ENCODE peak calls at places on chromosomes 7 and 10, in nine cellular contexts. G is stomach, Y is esophagus squamous epithelium, U is GM12878, K is thyroid gland, H is lower leg skin, V is breast epithelium, X is right lobe of liver, W is suprapubic skin. E is an unnamed sample.

GRCh38 chr10:113088194-113088593 is 138.1 kb downstream of the TCF7L2 start:
- DNase-seq in G (no peak), Y (no peak), U (no peak), K (no peak), H (no peak), V (no peak), X (no peak), W (no peak), E (no peak)

GRCh38 chr7:97008275-97008917 is 3.0 kb downstream of the DLX6 start:
- DNase-seq in G (no peak), Y (no peak), U (no peak), K (no peak), H (no peak), V (no peak), X (no peak), W (no peak), E (no peak)

GRCh38 chr7:25512051-25512450 is 283.8 kb upstream of the NPVF start:
- DNase-seq in G (no peak), Y (no peak), U (no peak), K (no peak), H (no peak), V (no peak), X (no peak), W (no peak), E (no peak)

GRCh38 chr7:90723233-90723632 is 127.1 kb downstream of the CDK14 start:
- DNase-seq in G (no peak), Y (no peak), U (no peak), K (no peak), H (no peak), V (no peak), X (no peak), W (no peak), E (no peak)

GRCh38 chr10:118721005-118721876 is 33.5 kb downstream of the CACUL1 start:
- DNase-seq in G (peak), Y (no peak), U (no peak), K (peak), H (peak), V (no peak), X (no peak), W (no peak), E (peak)

GRCh38 chr10:94851263-94851662 is 87.2 kb upstream of the CYP2C9 start:
- DNase-seq in G (no peak), Y (no peak), U (no peak), K (no peak), H (no peak), V (no peak), X (no peak), W (no peak), E (no peak)

GRCh38 chr10:70430489-70431445 is 10.7 kb downstream of the NODAL start:
- DNase-seq in G (peak), Y (no peak), U (no peak), K (peak), H (peak), V (no peak), X (peak), W (peak), E (peak)

GRCh38 chr10:26556756-26557640 is 118.9 kb downstream of the APBB1IP start:
- DNase-seq in G (no peak), Y (no peak), U (no peak), K (peak), H (no peak), V (no peak), X (no peak), W (no peak), E (peak)

GRCh38 chr10:131065673-131066331 is 245.7 kb downstream of the TCERG1L start:
- DNase-seq in G (no peak), Y (no peak), U (no peak), K (no peak), H (no peak), V (peak), X (no peak), W (no peak), E (no peak)

GRCh38 chr10:13721486-13721885 is 134.7 kb downstream of the PRPF18 start:
- DNase-seq in G (no peak), Y (no peak), U (no peak), K (no peak), H (no peak), V (no peak), X (no peak), W (no peak), E (no peak)

GRCh38 chr7:143362126-143362961 is at the start of gene FAM131B:
- DNase-seq in G (no peak), Y (no peak), U (no peak), K (no peak), H (no peak), V (no peak), X (no peak), W (no peak), E (no peak)

GRCh38 chr7:151400626-151401315 is 9.1 kb downstream of the WDR86 start:
- DNase-seq in G (no peak), Y (no peak), U (peak), K (no peak), H (no peak), V (no peak), X (peak), W (peak), E (no peak)

DNA sequence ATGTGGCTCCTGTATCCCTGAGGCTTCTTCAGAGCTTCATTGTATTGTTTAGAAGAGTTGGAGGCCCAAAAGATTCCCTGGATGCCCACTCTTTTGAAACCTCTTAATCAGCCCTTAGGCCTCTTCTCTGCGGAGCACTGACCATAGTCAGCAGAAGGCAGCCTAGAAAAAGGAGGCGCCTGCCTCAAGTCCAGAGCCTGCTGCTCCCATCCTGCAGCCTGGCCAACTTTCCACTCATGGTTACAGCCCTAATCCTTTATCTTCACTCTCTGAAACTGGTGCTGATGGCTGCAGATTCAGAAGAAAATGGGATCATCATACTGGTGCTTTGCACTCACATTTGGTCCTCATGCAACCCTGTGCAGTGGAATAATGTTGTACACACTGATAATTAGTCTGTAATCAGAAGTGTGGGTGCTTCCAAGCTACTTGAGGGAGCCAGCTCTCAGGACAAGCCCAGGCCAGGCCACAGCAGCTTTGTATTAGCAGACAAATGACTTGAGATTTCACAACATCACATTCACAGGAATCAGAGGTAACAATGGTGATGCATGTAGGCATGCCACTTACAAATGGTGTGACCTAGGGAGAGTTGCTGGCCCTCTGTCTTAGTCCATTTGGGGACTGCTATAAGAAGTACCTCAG is 272.9 kb downstream of the GALNT17 start:
- DNase-seq in G (no peak), Y (no peak), U (no peak), K (no peak), H (no peak), V (no peak), X (no peak), W (no peak), E (no peak)
- TF ChIP-seq POLR2A in G (no peak), Y (no peak), U (no peak), K (no peak), H (no peak), V (no peak), X (no peak), W (no peak), E (no peak)

GRCh38 chr7:7642081-7642480 is 1.5 kb downstream of the UMAD1 start:
- DNase-seq in G (peak), Y (no peak), U (no peak), K (no peak), H (no peak), V (no peak), X (no peak), W (no peak), E (peak)
- H3K4me3 ChIP-seq in G (peak), Y (no peak), U (peak), K (no peak), H (no peak), V (no peak), X (no peak), W (peak), E (no peak)

DNA sequence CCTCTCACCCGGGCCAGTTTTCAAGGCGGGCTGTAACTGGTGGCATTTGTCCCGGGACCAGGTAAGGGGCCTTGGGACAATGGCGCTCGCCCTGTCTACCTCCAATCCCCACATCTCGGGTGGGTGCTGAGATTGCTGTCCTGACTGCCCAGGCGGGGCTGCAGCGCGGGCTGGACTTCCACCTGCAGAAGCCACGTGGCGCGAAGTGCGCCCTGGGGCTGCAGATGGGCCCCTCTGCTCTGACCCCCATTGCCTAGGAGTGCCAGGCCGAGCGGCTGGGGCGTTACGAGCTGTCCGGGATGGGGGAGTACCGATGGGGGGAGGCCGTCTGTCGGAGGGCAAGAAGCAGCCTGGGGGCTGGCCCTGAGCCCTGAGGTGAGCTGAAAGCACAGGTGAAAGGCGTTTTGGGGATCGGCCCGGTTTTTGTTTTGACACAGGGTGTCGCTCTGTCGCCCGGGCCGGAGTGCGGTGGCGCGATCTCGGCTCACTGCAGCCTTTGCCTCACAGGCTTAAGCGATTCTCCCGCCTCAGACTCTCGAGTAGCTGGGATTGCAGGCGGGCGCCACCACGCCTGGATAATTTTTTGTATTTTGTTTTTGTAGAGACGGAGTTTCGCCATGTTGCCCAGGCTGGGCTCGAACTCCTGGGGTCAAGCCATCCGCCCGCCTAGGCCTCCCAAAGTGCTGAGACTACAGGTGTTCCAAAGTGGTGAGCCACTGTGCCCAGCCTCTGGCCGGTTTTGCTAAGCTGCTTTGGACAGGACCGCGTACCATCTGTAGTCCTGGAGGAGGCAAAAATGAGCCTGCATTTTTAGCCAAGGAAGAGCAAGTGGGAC is at the start of gene SFXN2:
- DNase-seq in G (peak), Y (no peak), U (no peak), K (peak), H (no peak), V (peak), X (peak), W (peak), E (peak)
- TF ChIP-seq POLR2A in G (no peak), Y (no peak), U (peak), K (peak), H (no peak), V (no peak), X (peak), W (no peak), E (peak)

GRCh38 chr10:47297796-47298540 is 2.0 kb upstream of the GDF10 start:
- DNase-seq in G (no peak), Y (no peak), U (no peak), K (peak), H (no peak), V (no peak), X (no peak), W (peak), E (no peak)

GRCh38 chr10:47298730-47299129 is 1.3 kb upstream of the GDF10 start:
- DNase-seq in G (no peak), Y (no peak), U (no peak), K (no peak), H (no peak), V (no peak), X (no peak), W (no peak), E (no peak)

GRCh38 chr10:47301833-47302232 is 1.8 kb downstream of the GDF10 start:
- DNase-seq in G (no peak), Y (no peak), U (no peak), K (no peak), H (no peak), V (no peak), X (no peak), W (no peak), E (peak)

GRCh38 chr10:47299611-47299988 is 397 bp upstream of the GDF10 start:
- DNase-seq in G (no peak), Y (no peak), U (no peak), K (no peak), H (no peak), V (no peak), X (no peak), W (no peak), E (no peak)

DNA sequence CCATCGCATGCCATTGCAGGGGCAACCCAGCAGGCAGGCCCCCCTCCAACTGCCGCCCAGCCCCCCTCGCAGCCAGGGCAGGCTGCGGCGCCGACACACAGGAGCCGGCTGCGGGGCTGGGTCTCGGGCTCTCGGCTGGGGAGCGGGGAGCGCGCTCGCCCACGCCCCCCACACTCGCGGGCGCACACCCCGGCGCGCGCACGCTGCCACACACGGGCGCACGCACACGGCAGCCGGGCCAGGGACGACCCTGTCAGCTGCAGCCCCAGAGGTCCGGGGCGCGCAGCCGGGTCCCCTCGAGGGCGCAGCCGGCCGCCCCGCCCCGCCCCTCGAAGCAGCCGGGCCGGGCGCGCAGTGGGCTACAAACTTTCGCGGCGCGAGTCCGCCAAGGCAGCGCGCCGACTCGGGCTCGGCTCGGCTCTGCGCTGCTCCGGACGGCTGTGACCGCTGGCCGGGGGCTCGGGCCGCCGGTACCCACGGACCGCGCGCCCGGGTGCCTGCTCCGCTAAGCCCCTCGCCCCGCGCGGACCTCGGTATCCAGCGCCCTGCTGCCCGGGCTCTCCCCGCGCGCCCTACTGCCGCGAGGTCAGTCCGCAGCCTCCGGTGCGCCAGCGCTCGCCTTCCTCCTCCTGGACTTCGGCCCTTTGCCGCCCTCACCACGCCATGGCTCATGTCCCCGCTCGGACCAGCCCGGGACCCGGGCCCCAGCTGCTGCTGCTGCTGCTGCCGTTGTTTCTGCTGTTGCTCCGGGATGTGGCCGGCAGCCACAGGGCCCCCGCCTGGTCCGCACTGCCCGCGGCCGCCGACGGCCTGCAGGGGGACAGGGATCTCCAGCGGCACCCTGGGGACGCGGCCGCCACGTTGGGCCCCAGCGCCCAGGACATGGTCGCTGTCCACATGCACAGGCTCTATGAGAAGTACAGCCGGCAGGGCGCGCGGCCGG is at the start of gene GDF10:
- DNase-seq in G (no peak), Y (no peak), U (no peak), K (peak), H (no peak), V (no peak), X (no peak), W (peak), E (peak)
- H3K4me3 ChIP-seq in G (peak), Y (peak), U (no peak), K (no peak), H (peak), V (peak), X (no peak), W (peak), E (peak)

GRCh38 chr10:132886211-132887099 is 55.9 kb downstream of the CFAP46 start:
- DNase-seq in G (peak), Y (no peak), U (no peak), K (peak), H (no peak), V (peak), X (peak), W (peak), E (no peak)
- TF ChIP-seq POLR2A in G (no peak), Y (no peak), U (no peak), K (no peak), H (no peak), V (no peak), X (no peak), W (no peak), E (no peak)

DNA sequence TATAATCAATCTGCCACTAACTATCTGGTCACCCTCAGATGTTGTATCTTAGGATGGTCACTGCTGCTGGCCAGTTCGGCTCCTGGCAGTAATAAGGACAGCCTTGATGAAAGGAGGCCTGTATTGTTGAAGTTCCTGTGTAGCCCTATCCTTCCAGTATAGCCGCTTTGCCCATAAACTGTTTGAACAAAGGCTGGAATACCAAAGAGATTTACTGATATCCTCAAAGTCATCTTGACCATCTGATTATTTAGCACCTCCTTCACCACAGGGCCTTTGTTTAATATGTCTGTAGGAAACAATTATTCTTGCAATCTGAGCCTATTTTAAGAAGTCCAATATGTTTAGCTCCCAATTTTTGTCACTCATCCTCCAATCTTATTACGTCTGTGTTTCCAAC is 77.7 kb downstream of the HYCC1 start:
- DNase-seq in G (no peak), Y (no peak), U (no peak), K (no peak), H (no peak), V (no peak), X (no peak), W (no peak), E (no peak)
- H3K4me3 ChIP-seq in G (no peak), Y (no peak), U (no peak), K (no peak), H (no peak), V (no peak), X (no peak), W (no peak), E (no peak)

E was measured in body of pancreas.